ENCODE peak calls at places on chromosomes 2 and 18, in ten cellular contexts. C is tibial artery, T is GM06990, L is IMR-90, J is PC-3, O is stomach, M is heart right ventricle, E is uterus, I is foreskin keratinocyte, H is suprapubic skin. X is an unnamed sample.

GRCh38 chr2:177393381-177393780 is 808 bp downstream of the AGPS start:
- DNase-seq in C (no peak), T (no peak), L (no peak), J (peak; percentile 62), O (no peak), M (no peak), E (no peak), I (peak; percentile 20), H (no peak), X (no peak)

GRCh38 chr2:242032780-242033656 is 163.5 kb downstream of the RTP5 start:
- DNase-seq in C (no peak), T (no peak), L (no peak), J (no peak), O (no peak), M (no peak), E (peak; percentile 10), I (no peak), H (no peak), X (no peak)

GRCh38 chr18:37397814-37398213 is 167.8 kb downstream of the CELF4 start:
- DNase-seq in C (no peak), T (no peak), L (no peak), J (no peak), O (no peak), M (no peak), E (no peak), I (no peak), H (no peak), X (no peak)

GRCh38 chr2:231199219-231199618 is 788 bp downstream of the ARMC9 start:
- DNase-seq in C (no peak), T (no peak), L (peak; percentile 52), J (peak; percentile 49), O (no peak), M (no peak), E (no peak), I (peak; percentile 42), H (peak; percentile 41), X (no peak)

GRCh38 chr2:39015424-39015823 is 105.4 kb downstream of the SOS1 start:
- DNase-seq in C (no peak), T (no peak), L (no peak), J (no peak), O (no peak), M (no peak), E (no peak), I (no peak), H (no peak), X (no peak)

GRCh38 chr2:211351998-211352397 is 795.6 kb downstream of the CPS1 start:
- DNase-seq in C (no peak), T (no peak), L (no peak), J (peak; percentile 46), O (no peak), M (peak; percentile 8), E (no peak), I (peak; percentile 31), H (no peak), X (no peak)

GRCh38 chr18:58584219-58585127 is 44.4 kb downstream of the ALPK2 start:
- DNase-seq in C (no peak), T (no peak), L (peak; percentile 48), J (peak; percentile 39), O (no peak), M (no peak), E (no peak), I (peak; percentile 54), H (no peak), X (no peak)

GRCh38 chr2:217996345-217996744 is 6.5 kb downstream of the TNS1 start:
- DNase-seq in C (peak; percentile 78), T (no peak), L (peak; percentile 83), J (peak; percentile 55), O (no peak), M (no peak), E (peak; percentile 71), I (peak; percentile 47), H (no peak), X (peak; percentile 77)

GRCh38 chr2:173752152-173752551 is 213.0 kb downstream of the SP3 start:
- DNase-seq in C (no peak), T (no peak), L (no peak), J (peak; percentile 51), O (no peak), M (no peak), E (no peak), I (peak; percentile 12), H (no peak), X (no peak)

GRCh38 chr2:177728920-177729319 is 336.3 kb downstream of the AGPS start:
- DNase-seq in C (no peak), T (no peak), L (no peak), J (no peak), O (no peak), M (no peak), E (no peak), I (no peak), H (no peak), X (no peak)

GRCh38 chr2:207792244-207792785 is 22.6 kb upstream of the FZD5 start:
- DNase-seq in C (no peak), T (peak; percentile 28), L (peak; percentile 66), J (peak; percentile 78), O (no peak), M (no peak), E (no peak), I (peak; percentile 81), H (no peak), X (no peak)

GRCh38 chr18:30705943-30706342 is 336.6 kb downstream of the DSC3 start:
- DNase-seq in C (no peak), T (no peak), L (no peak), J (no peak), O (no peak), M (no peak), E (no peak), I (no peak), H (no peak), X (no peak)

GRCh38 chr18:43514747-43515146 is 237.5 kb upstream of the SYT4 start:
- DNase-seq in C (no peak), T (no peak), L (no peak), J (no peak), O (no peak), M (no peak), E (no peak), I (no peak), H (no peak), X (no peak)

DNA sequence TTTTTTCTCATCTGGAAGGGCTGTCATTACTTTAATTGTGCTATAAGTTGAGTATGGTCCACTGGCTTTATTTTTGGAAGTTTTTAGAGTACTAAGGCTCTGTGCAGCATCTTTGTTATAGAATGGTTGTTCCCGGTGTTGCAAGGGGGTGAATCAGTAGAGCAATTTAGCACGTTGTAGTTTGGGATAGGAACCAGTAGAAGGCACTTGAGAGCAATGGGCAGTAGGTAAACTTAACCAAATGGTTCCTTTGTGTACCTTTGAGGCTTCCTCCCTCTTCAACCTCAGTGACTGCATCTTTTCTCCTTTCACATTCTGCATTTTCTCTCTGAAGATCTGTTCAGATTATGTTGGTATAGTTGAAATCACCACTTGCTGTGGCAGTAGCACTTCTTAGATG is 238.2 kb upstream of the SYT4 start:
- DNase-seq in C (no peak), T (no peak), L (no peak), J (no peak), O (no peak), M (no peak), E (no peak), I (no peak), H (no peak), X (no peak)
- H3K27me3 ChIP-seq in C (no peaks in the 10 kb centered on the region), T (no peaks in the 10 kb centered on the region), L (no peaks in the 10 kb centered on the region), J (no peaks in the 10 kb centered on the region), O (no peaks in the 10 kb centered on the region), M (no peaks in the 10 kb centered on the region), E (no peaks in the 10 kb centered on the region), I (no peaks in the 10 kb centered on the region), H (no peaks in the 10 kb centered on the region), X (no peaks in the 10 kb centered on the region)

GRCh38 chr2:58764321-58765099 is 523.4 kb upstream of the FANCL start:
- DNase-seq in C (no peak), T (peak; percentile 28), L (no peak), J (no peak), O (no peak), M (no peak), E (no peak), I (no peak), H (no peak), X (no peak)

GRCh38 chr2:58762176-58762781 is 521.2 kb upstream of the FANCL start:
- DNase-seq in C (no peak), T (no peak), L (peak; percentile 28), J (peak; percentile 86), O (peak; percentile 26), M (peak; percentile 13), E (peak; percentile 16), I (peak; percentile 72), H (no peak), X (peak; percentile 48)

GRCh38 chr2:58769494-58770239 is 528.5 kb upstream of the FANCL start:
- DNase-seq in C (no peak), T (no peak), L (no peak), J (no peak), O (no peak), M (no peak), E (no peak), I (no peak), H (no peak), X (no peak)

DNA sequence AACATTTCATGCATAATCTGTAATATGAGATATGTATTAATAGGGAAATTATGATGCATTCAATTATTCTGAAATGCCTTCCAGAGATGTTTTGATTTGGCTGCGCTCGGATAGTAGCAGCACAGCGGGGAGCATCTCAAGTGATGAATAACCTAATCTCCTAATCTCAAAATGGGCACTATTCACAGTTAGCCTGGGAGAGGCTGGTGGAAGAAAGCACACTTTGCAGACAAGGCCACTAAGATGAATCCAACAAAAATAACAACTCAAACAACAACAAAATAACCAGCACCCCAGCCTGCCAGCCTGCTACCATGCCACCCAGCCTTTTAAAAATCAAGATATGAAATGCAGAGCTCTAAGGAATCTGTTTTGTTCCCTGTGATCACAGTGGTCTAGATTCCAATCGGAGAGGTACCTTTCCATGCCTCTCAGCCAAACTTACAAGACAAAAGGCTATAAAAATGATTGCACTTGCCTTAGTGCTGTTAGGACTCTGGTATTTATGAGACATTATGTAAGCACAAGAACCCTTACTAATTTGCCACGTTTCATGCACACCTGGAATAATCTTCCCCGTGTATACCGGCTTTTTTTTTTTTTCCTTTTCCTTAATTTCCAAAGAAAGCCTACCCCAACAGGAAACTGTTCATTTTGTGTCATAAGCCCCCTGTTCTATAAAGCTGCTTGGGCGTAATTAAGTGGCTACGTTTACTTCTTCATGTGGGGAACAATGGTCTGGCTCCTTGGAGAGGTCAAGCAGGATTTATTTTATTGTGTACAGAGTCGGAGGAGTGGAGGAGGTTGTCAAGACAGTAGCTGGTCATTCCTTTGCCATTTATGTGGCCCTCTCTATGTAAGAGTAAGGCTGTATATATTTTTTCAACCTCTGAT is 527.0 kb upstream of the FANCL start:
- DNase-seq in C (no peak), T (no peak), L (no peak), J (no peak), O (no peak), M (no peak), E (no peak), I (no peak), H (no peak), X (no peak)
- H3K27me3 ChIP-seq in C (no peaks in the 10 kb centered on the region), T (no peaks in the 10 kb centered on the region), L (no peaks in the 10 kb centered on the region), J (peaks cover 100% of the 10 kb centered on the region), O (no peaks in the 10 kb centered on the region), M (peaks cover 19% of the 10 kb centered on the region), E (no peaks in the 10 kb centered on the region), I (peaks cover 37% of the 10 kb centered on the region), H (peaks cover 9% of the 10 kb centered on the region), X (no peaks in the 10 kb centered on the region)

GRCh38 chr18:23324861-23325260 is 128.2 kb upstream of the RIOK3 start:
- DNase-seq in C (no peak), T (no peak), L (no peak), J (no peak), O (no peak), M (no peak), E (no peak), I (no peak), H (no peak), X (no peak)
- H3K27me3 ChIP-seq in C (no peaks in the 10 kb centered on the region), T (no peaks in the 10 kb centered on the region), L (no peaks in the 10 kb centered on the region), J (no peaks in the 10 kb centered on the region), O (no peaks in the 10 kb centered on the region), M (no peaks in the 10 kb centered on the region), E (no peaks in the 10 kb centered on the region), I (no peaks in the 10 kb centered on the region), H (no peaks in the 10 kb centered on the region), X (no peaks in the 10 kb centered on the region)

GRCh38 chr2:64440831-64441230 is 13.1 kb upstream of the LGALSL start:
- DNase-seq in C (no peak), T (no peak), L (no peak), J (no peak), O (no peak), M (no peak), E (no peak), I (no peak), H (no peak), X (no peak)
- H3K27me3 ChIP-seq in C (no peaks in the 10 kb centered on the region), T (no peaks in the 10 kb centered on the region), L (peaks cover 36% of the 10 kb centered on the region), J (no peaks in the 10 kb centered on the region), O (no peaks in the 10 kb centered on the region), M (no peaks in the 10 kb centered on the region), E (no peaks in the 10 kb centered on the region), I (no peaks in the 10 kb centered on the region), H (no peaks in the 10 kb centered on the region), X (no peaks in the 10 kb centered on the region)

X was measured in body of pancreas.